ENCODE peak calls at places on chromosomes 5 and 9, in four cellular contexts. B is IMR-90, Q is retinal pigment epithelial cell, H is cardiac fibroblast. I is an unnamed sample.

GRCh38 chr5:145775893-145776444 is 59.2 kb downstream of the PRELID2 start:
- DNase-seq in B (peak), Q (peak), H (peak), I (peak)

GRCh38 chr5:178284095-178284675 is 51.6 kb upstream of the PHYKPL start:
- DNase-seq in B (peak), Q (no peak), H (peak), I (peak)

GRCh38 chr5:73606206-73606753 is 19.7 kb upstream of the ARHGEF28 start:
- DNase-seq in B (no peak), Q (no peak), H (peak), I (no peak)

GRCh38 chr9:124145903-124146575 is 111.7 kb upstream of the NEK6 start:
- DNase-seq in B (no peak), Q (no peak), H (peak), I (peak)

GRCh38 chr5:120396186-120396585 is 67.9 kb upstream of the PRR16 start:
- DNase-seq in B (peak), Q (peak), H (peak), I (peak)

GRCh38 chr5:153827407-153827806 is 211.3 kb downstream of the FAM114A2 start:
- DNase-seq in B (no peak), Q (no peak), H (peak), I (no peak)

GRCh38 chr5:4868140-4868735 is 271.9 kb upstream of the ADAMTS16 start:
- DNase-seq in B (no peak), Q (no peak), H (peak), I (peak)

GRCh38 chr5:40367260-40367659 is 312.5 kb upstream of the PTGER4 start:
- DNase-seq in B (peak), Q (no peak), H (peak), I (no peak)

GRCh38 chr9:137275937-137276756 is 1.4 kb upstream of the TOR4A start:
- DNase-seq in B (no peak), Q (no peak), H (no peak), I (no peak)

GRCh38 chr9:89655990-89656657 is 51.3 kb downstream of the GADD45G start:
- DNase-seq in B (no peak), Q (no peak), H (no peak), I (no peak)

GRCh38 chr5:42581845-42582244 is 158.6 kb downstream of the GHR start:
- DNase-seq in B (no peak), Q (no peak), H (no peak), I (no peak)

GRCh38 chr5:177405805-177406204 is 3.6 kb downstream of the F12 start:
- DNase-seq in B (no peak), Q (no peak), H (no peak), I (no peak)

GRCh38 chr9:2158729-2159128 is 143.6 kb downstream of the SMARCA2 start:
- DNase-seq in B (no peak), Q (no peak), H (no peak), I (no peak)

GRCh38 chr9:136821333-136822031 is 13.7 kb downstream of the RABL6 start:
- DNase-seq in B (no peak), Q (no peak), H (peak), I (no peak)

GRCh38 chr9:91837982-91838731 is 111.9 kb downstream of the ROR2 start:
- DNase-seq in B (peak), Q (peak), H (no peak), I (peak)

GRCh38 chr9:5872496-5872895 is 18.2 kb upstream of the MLANA start:
- DNase-seq in B (no peak), Q (no peak), H (no peak), I (no peak)

GRCh38 chr9:131734165-131734610 is 5.7 kb downstream of the RAPGEF1 start:
- DNase-seq in B (no peak), Q (no peak), H (peak), I (peak)

GRCh38 chr5:78718827-78719226 is 70.3 kb upstream of the LHFPL2 start:
- DNase-seq in B (no peak), Q (no peak), H (no peak), I (no peak)

GRCh38 chr5:78719504-78720233 is 71.1 kb upstream of the LHFPL2 start:
- DNase-seq in B (no peak), Q (no peak), H (no peak), I (no peak)

GRCh38 chr5:78717674-78718073 is 69.1 kb upstream of the LHFPL2 start:
- DNase-seq in B (peak), Q (no peak), H (peak), I (no peak)

GRCh38 chr5:78716221-78716620 is 67.6 kb upstream of the LHFPL2 start:
- DNase-seq in B (peak), Q (no peak), H (peak), I (peak)

GRCh38 chr5:78718185-78718584 is 69.6 kb upstream of the LHFPL2 start:
- DNase-seq in B (no peak), Q (no peak), H (no peak), I (no peak)
- H3K4me3 ChIP-seq in B (no peak), Q (no peak), H (no peak), I (no peak)

GRCh38 chr9:129178579-129178909 is 483 bp upstream of the IER5L start:
- DNase-seq in B (no peak), Q (no peak), H (no peak), I (no peak)
- H3K4me3 ChIP-seq in B (no peak), Q (peak), H (no peak), I (peak)

GRCh38 chr9:113350937-113351336 is 1.6 kb downstream of the BSPRY start:
- DNase-seq in B (no peak), Q (no peak), H (no peak), I (no peak)
- H3K4me3 ChIP-seq in B (no peak), Q (no peak), H (no peak), I (no peak)

DNA sequence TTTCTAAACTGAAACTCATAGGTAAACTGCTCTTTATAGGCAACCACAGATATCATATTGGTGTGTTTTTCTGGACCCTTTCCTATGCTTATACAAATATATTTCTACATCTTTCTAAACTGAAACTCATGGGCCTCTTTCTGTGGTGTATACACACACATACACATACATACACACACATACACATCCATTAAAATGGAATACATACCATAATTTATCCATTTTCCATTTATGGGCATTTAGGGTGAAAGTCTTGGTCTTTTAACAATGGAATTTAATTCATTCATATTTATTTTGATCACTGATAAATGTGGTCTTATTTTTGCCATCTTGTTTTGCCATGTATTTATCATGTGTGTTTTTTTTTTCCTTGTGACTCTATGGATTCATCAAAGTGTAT is 44.1 kb downstream of the SLC22A5 start:
- DNase-seq in B (no peak), Q (no peak), H (no peak), I (no peak)
- H3K4me3 ChIP-seq in B (no peak), Q (no peak), H (no peak), I (no peak)